ENCODE peak calls at places on chromosomes 12 and 14, in four cellular contexts. K is endothelial cell, G is left lobe of liver, S is T-helper 2 cell. M is an unnamed sample.

GRCh38 chr12:111186347-111186746 is 182.5 kb downstream of the PHETA1 start:
- DNase-seq in S (no peak), G (no peak), K (no peak), M (peak)

GRCh38 chr14:32785585-32785984 is 153.1 kb upstream of the NPAS3 start:
- DNase-seq in G (no peak), S (no peak), K (no peak), M (peak)

GRCh38 chr14:68407275-68407674 is 385.6 kb downstream of the ZFP36L1 start:
- DNase-seq in K (no peak), S (no peak), G (no peak), M (no peak)

GRCh38 chr14:28102814-28103213 is 663.8 kb upstream of the FOXG1 start:
- DNase-seq in G (no peak), S (no peak), K (no peak), M (no peak)

GRCh38 chr14:105029402-105029801 is 8.5 kb upstream of the CDCA4 start:
- DNase-seq in G (no peak), S (no peak), K (no peak), M (no peak)

GRCh38 chr14:94390372-94391086 is 2.1 kb upstream of the SERPINA1 start:
- DNase-seq in S (no peak), G (peak), K (no peak), M (no peak)

GRCh38 chr12:27284751-27285150 is 40.7 kb downstream of the STK38L start:
- DNase-seq in S (no peak), G (no peak), K (no peak), M (no peak)

GRCh38 chr14:61269321-61270083 is 11.6 kb downstream of the TMEM30B start:
- DNase-seq in S (peak), K (peak), G (peak), M (peak)

GRCh38 chr12:52280796-52281560 is 6.5 kb downstream of the KRT86 start:
- DNase-seq in G (peak), S (no peak), K (no peak), M (peak)

GRCh38 chr14:105475269-105475915 is 771 bp downstream of the CRIP2 start:
- DNase-seq in K (peak), S (no peak), G (peak), M (peak)

GRCh38 chr14:104393199-104393897 is 186.2 kb upstream of the C14orf180 start:
- DNase-seq in G (peak), S (no peak), K (no peak), M (peak)

GRCh38 chr12:58204086-58204485 is 262.7 kb downstream of the ATP23 start:
- DNase-seq in K (no peak), S (no peak), G (no peak), M (no peak)

GRCh38 chr14:75961662-75962061 is 20.1 kb downstream of the TGFB3 start:
- DNase-seq in S (no peak), K (no peak), G (no peak), M (no peak)

GRCh38 chr12:49541140-49541861 is 2.5 kb downstream of the KCNH3 start:
- DNase-seq in G (no peak), S (no peak), K (no peak), M (peak)

GRCh38 chr12:121466800-121467637 is 67.1 kb downstream of the RNF34 start:
- DNase-seq in G (peak), K (peak), S (peak), M (peak)

GRCh38 chr12:25256826-25257225 is 6.1 kb upstream of the KRAS start:
- DNase-seq in S (no peak), G (no peak), K (no peak), M (no peak)

GRCh38 chr12:63823040-63823439 is 21.5 kb upstream of the SRGAP1 start:
- DNase-seq in G (no peak), S (no peak), K (no peak), M (no peak)

GRCh38 chr12:40375076-40375475 is 150.3 kb downstream of the LRRK2 start:
- DNase-seq in S (no peak), K (no peak), G (no peak), M (no peak)

GRCh38 chr14:62117718-62118164 is 355.5 kb downstream of the SNAPC1 start:
- DNase-seq in K (no peak), G (no peak), S (no peak), M (no peak)